ENCODE peak calls at places on chromosomes 2 and 18, in eight cellular contexts. X is AG04450, T is pancreas, V is stomach, U is uterus, D is spleen, H is fibroblast of lung, P is A549. M is an unnamed sample.

GRCh38 chr18:7035807-7036206 is 81.8 kb downstream of the LAMA1 start:
- DNase-seq in X (no peak), V (no peak), U (no peak), D (no peak), H (no peak), T (no peak), P (no peak), M (no peak)

GRCh38 chr2:151052850-151053660 is 208.6 kb downstream of the RBM43 start:
- DNase-seq in T (no peak), X (no peak), H (peak; percentile 67), D (no peak), V (no peak), U (no peak), P (no peak), M (no peak)

GRCh38 chr18:78859686-78860085 is 119.9 kb upstream of the SALL3 start:
- DNase-seq in X (no peak), U (no peak), V (no peak), P (no peak), D (no peak), T (no peak), H (no peak), M (no peak)

GRCh38 chr2:100105678-100106054 is 36.7 kb downstream of the AFF3 start:
- DNase-seq in V (no peak), U (peak; percentile 31), T (no peak), D (no peak), P (no peak), H (peak; percentile 30), X (no peak), M (no peak)

GRCh38 chr2:144484201-144484948 is 35.5 kb downstream of the ZEB2 start:
- DNase-seq in U (no peak), T (no peak), H (no peak), D (no peak), P (no peak), V (no peak), X (no peak), M (no peak)

GRCh38 chr18:23237524-23238151 is 102.4 kb downstream of the CABLES1 start:
- DNase-seq in H (peak; percentile 73), X (no peak), V (peak; percentile 57), U (peak; percentile 70), T (no peak), P (no peak), D (peak; percentile 86), M (peak; percentile 88)

GRCh38 chr18:46460754-46461153 is 196.3 kb downstream of the LOXHD1 start:
- DNase-seq in X (no peak), P (no peak), H (no peak), D (peak; percentile 19), V (no peak), T (no peak), U (no peak), M (no peak)

GRCh38 chr2:203744091-203744490 is 37.7 kb downstream of the CD28 start:
- DNase-seq in X (no peak), D (no peak), V (no peak), T (no peak), P (no peak), U (no peak), H (no peak), M (no peak)

GRCh38 chr2:2520396-2520795 is 189.3 kb upstream of the MYT1L start:
- DNase-seq in H (no peak), X (no peak), T (no peak), V (no peak), P (no peak), U (no peak), D (no peak), M (no peak)

GRCh38 chr2:212249451-212249850 is 289.2 kb downstream of the ERBB4 start:
- DNase-seq in P (peak; percentile 6), X (no peak), H (peak; percentile 25), V (no peak), D (no peak), U (no peak), T (no peak), M (no peak)

GRCh38 chr18:76491801-76492668 is 3.0 kb downstream of the ZNF516 start:
- DNase-seq in H (peak; percentile 52), X (no peak), D (peak; percentile 89), U (no peak), P (peak; percentile 40), T (peak; percentile 23), V (peak; percentile 43), M (no peak)

GRCh38 chr18:76490040-76490439 is 5.0 kb downstream of the ZNF516 start:
- DNase-seq in U (no peak), D (no peak), T (no peak), V (no peak), X (no peak), H (peak; percentile 31), P (no peak), M (no peak)

GRCh38 chr18:76489081-76489480 is 6.0 kb downstream of the ZNF516 start:
- DNase-seq in D (no peak), T (no peak), H (peak; percentile 15), P (no peak), X (no peak), U (no peak), V (no peak), M (no peak)

GRCh38 chr18:76491436-76491800 is 3.6 kb downstream of the ZNF516 start:
- DNase-seq in D (peak; percentile 94), V (peak; percentile 80), H (peak; percentile 70), U (peak; percentile 80), T (peak; percentile 80), P (peak; percentile 53), X (no peak), M (peak; percentile 94)

DNA sequence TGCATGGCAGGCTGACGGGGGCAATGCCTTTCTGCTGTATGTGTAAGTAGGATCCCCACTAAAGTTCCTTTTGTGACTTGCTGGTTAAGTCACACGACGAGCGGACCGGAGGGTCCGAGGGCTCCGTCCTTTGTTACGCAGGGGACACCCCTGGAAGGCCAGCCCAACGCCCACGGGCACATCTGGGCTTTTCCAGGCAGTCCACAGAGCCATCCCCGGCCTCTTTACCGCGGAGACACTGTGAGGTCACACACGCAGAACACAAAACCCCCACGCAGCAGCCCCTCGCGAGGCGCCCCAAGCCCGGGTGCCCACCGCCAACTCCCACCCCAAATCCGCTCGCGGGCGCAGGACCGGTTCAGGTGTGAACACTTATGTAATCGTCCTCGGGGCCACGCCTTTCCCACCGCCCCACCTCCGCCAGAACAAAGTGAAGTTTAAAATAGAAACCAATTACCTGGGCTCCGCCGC is 4.3 kb downstream of the ZNF516 start:
- DNase-seq in U (peak; percentile 54), T (peak; percentile 78), D (peak; percentile 92), P (no peak), X (no peak), V (peak; percentile 76), H (peak; percentile 30), M (peak; percentile 88)
- H3K27ac ChIP-seq in U (peak overlapping the region; percentile 97), T (peak overlapping the region; percentile 65), D (peak overlapping the region; percentile 97), P (peak overlapping the region; percentile 99), X (peak overlapping the region; percentile 68), V (peak overlapping the region; percentile 88), H (peak overlapping the region; percentile 88), M (peak overlapping the region; percentile 50)

GRCh38 chr18:36662000-36662399 is 166.8 kb downstream of the TPGS2 start:
- DNase-seq in T (no peak), V (no peak), U (no peak), D (no peak), P (peak; percentile 18), H (no peak), X (no peak), M (no peak)
- TF ChIP-seq CTCF in T (no peak), V (no peak), U (no peak), D (no peak), P (no peak), H (peak; percentile 1), X (peak; percentile 41), M (no peak)

DNA sequence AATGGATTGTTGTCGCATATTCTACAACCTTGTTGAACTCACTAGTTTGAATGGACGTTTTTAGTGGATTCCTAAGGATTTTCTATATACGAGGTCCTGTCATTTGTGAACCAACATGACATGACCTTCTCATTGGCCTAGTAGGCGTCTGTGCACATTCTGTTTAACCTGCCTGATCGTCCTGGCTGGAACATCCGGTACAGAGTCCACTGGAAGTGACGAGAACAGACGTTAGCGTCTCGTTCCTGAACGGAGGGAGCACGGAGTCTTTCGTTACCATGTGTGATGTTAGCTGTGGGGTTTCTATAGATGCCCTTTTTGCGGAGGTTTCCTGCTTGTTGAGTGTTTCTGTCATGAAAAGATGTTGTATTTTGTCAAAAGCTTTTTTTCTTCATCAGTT is 61.9 kb downstream of the SLC66A2 start:
- DNase-seq in T (no peak), U (no peak), P (no peak), H (no peak), V (no peak), X (no peak), D (no peak), M (no peak)
- H3K9me3 ChIP-seq in T (no peaks in the 10 kb centered on the region), U (peaks cover 12% of the 10 kb centered on the region), P (peaks cover 10% of the 10 kb centered on the region), H (no peaks in the 10 kb centered on the region), V (peaks cover 84% of the 10 kb centered on the region), X (peaks cover 50% of the 10 kb centered on the region), D (peaks cover 4% of the 10 kb centered on the region), M (no peaks in the 10 kb centered on the region)

GRCh38 chr2:85444629-85445028 is 26.1 kb downstream of the SH2D6 start:
- DNase-seq in D (no peak), V (no peak), U (no peak), T (no peak), H (peak; percentile 37), X (no peak), P (no peak), M (no peak)

GRCh38 chr2:85446296-85447221 is 28.0 kb downstream of the SH2D6 start:
- DNase-seq in P (no peak), X (no peak), U (no peak), V (no peak), H (no peak), D (no peak), T (no peak), M (no peak)

GRCh38 chr2:85448840-85449588 is 30.5 kb downstream of the SH2D6 start:
- DNase-seq in X (no peak), D (no peak), U (no peak), T (no peak), H (no peak), V (no peak), P (no peak), M (no peak)

GRCh38 chr2:85447222-85447585 is 28.7 kb downstream of the SH2D6 start:
- DNase-seq in U (no peak), T (peak; percentile 18), H (no peak), V (no peak), X (no peak), D (no peak), P (no peak), M (no peak)

DNA sequence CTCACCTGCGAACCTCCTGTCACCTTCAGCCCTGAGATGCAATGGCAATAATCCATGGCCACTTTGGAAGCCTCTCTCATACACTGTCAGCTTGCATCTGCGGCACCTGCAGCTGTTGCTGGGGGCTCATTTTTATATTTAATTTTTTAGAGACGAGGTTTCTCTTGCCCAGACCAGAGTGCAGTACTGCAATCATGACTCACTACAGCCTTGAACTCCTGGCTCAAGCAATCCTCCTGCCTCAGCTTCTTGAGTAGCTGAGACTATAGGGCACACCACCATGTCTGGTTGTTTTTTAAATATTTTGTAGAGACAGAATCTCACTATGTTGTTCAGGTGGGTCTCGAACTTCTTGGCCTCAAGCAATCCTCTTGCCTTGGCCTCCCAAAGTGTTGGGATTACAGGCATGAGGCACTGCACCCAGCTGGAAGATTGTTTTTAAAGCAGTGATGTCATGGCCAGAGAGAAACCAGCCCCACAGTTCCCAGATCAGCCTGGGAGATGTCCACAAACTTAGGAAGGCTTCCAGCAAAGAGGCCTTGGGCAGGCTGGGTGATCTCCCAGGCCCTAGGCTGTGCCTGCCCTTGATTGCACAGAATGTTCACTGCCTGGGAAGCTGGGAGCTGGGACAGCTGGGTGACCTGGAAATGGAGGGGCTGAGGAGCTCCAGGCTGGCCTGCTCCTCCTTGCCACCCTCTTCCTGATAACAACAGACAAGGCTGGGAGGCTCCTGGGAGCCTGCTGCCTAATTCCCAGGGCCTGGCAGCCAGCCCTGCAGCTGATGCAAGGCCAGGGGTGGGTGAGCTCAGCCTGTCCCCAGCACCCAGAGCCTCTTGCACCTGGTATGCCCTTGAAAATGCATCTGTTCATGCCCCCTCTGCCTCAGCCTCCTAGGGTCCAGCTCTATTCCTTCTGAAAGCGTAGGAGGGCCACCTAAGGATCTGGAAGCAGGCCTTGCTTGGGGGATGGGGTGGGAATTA is 27.1 kb downstream of the SH2D6 start:
- DNase-seq in P (peak; percentile 67), X (peak; percentile 50), D (no peak), T (peak; percentile 97), V (no peak), H (peak; percentile 61), U (peak; percentile 56), M (no peak)
- H3K27ac ChIP-seq in P (peak overlapping the region; percentile 92), X (peak overlapping the region; percentile 96), D (peak overlapping the region; percentile 51), T (peak overlapping the region; percentile 78), V (peak overlapping the region; percentile 56), H (peak overlapping the region; percentile 17), U (peak overlapping the region; percentile 54), M (peak overlapping the region; percentile 25)